ENCODE peak calls at places on chromosome 21, in seven cellular contexts. C is kidney; Y is cardiac muscle cell; D is CD8-positive, alpha-beta memory T cell; M is mesenchymal stem cell; J is CD8-positive, alpha-beta T cell; P is breast epithelium. Z is an unnamed sample.

GRCh38 chr21:37869661-37870060 is 46.6 kb downstream of the KCNJ6 start:
- DNase-seq in P (no peak), M (no peak), Y (no peak), C (no peak), J (no peak), D (no peak), Z (no peak)

GRCh38 chr21:16473965-16474364 is 744.2 kb downstream of the USP25 start:
- DNase-seq in Y (peak; percentile 40), C (peak; percentile 19), P (no peak), J (no peak), D (no peak), M (no peak), Z (no peak)

GRCh38 chr21:38788275-38788911 is 17.3 kb upstream of the ETS2 start:
- DNase-seq in J (no peak), P (no peak), M (no peak), C (no peak), D (no peak), Y (peak; percentile 37), Z (no peak)

GRCh38 chr21:34073749-34074282 is 438 bp downstream of the MRPS6 start:
- DNase-seq in M (no peak), P (no peak), D (no peak), C (peak; percentile 77), J (peak; percentile 56), Y (no peak), Z (peak; percentile 62)

GRCh38 chr21:33644383-33645074 is 2.2 kb downstream of the ITSN1 start:
- DNase-seq in Y (peak; percentile 90), C (no peak), M (peak; percentile 53), D (no peak), P (no peak), J (no peak), Z (no peak)

GRCh38 chr21:38494254-38494648 is 4.0 kb downstream of the ERG start:
- DNase-seq in C (no peak), J (no peak), D (no peak), P (no peak), Y (no peak), M (no peak), Z (no peak)

GRCh38 chr21:35585878-35586277 is 474.4 kb downstream of the SETD4 start:
- DNase-seq in M (no peak), J (no peak), P (no peak), C (no peak), D (no peak), Y (no peak), Z (no peak)

GRCh38 chr21:39107739-39108138 is 75.5 kb downstream of the PSMG1 start:
- DNase-seq in D (no peak), J (no peak), M (no peak), P (no peak), C (no peak), Y (no peak), Z (peak; percentile 11)

GRCh38 chr21:23725576-23725975 is 1881.7 kb downstream of the MRPL39 start:
- DNase-seq in C (no peak), Y (no peak), M (no peak), D (no peak), P (no peak), J (no peak), Z (no peak)

GRCh38 chr21:37582613-37583012 is 216.0 kb downstream of the DYRK1A start:
- DNase-seq in P (no peak), M (peak; percentile 75), D (no peak), Y (peak; percentile 84), C (no peak), J (no peak), Z (peak; percentile 19)

GRCh38 chr21:28856588-28857250 is 136.0 kb downstream of the LTN1 start:
- DNase-seq in C (no peak), M (no peak), Y (peak; percentile 5), D (no peak), P (no peak), J (no peak), Z (no peak)

GRCh38 chr21:17693801-17694200 is 81.1 kb upstream of the BTG3 start:
- DNase-seq in C (no peak), M (no peak), D (no peak), J (no peak), P (no peak), Y (no peak), Z (no peak)
- H3K27ac ChIP-seq in C (no peak overlapping the region), M (no peak overlapping the region), D (no peak overlapping the region), J (no peak overlapping the region), P (no peak overlapping the region), Y (no peak overlapping the region), Z (no peak overlapping the region)

GRCh38 chr21:30227633-30228404 is 11.9 kb upstream of the CLDN8 start:
- DNase-seq in P (no peak), M (peak; percentile 91), J (no peak), C (no peak), D (no peak), Y (peak; percentile 98), Z (no peak)
- H3K4me3 ChIP-seq in P (no peak overlapping the region), M (no peak overlapping the region), J (no peak overlapping the region), C (peak overlapping the region; percentile 14), D (no peak overlapping the region), Y (no peak overlapping the region), Z (no peak overlapping the region)

GRCh38 chr21:46598563-46599250 is 6.2 kb downstream of the S100B start:
- DNase-seq in Y (no peak), C (peak; percentile 70), P (no peak), J (no peak), D (no peak), M (no peak), Z (no peak)

GRCh38 chr21:46597896-46598343 is 7.0 kb downstream of the S100B start:
- DNase-seq in J (no peak), Y (no peak), M (no peak), D (no peak), P (no peak), C (no peak), Z (no peak)

GRCh38 chr21:46594276-46594675 is 10.6 kb downstream of the S100B start:
- DNase-seq in J (no peak), Y (no peak), D (no peak), M (no peak), P (no peak), C (no peak), Z (no peak)

GRCh38 chr21:46597031-46597430 is 7.9 kb downstream of the S100B start:
- DNase-seq in C (no peak), D (no peak), M (no peak), P (no peak), J (no peak), Y (no peak), Z (no peak)

GRCh38 chr21:46596201-46596600 is 8.7 kb downstream of the S100B start:
- DNase-seq in P (no peak), C (no peak), Y (no peak), D (no peak), J (no peak), M (no peak), Z (no peak)
- H3K27ac ChIP-seq in P (no peak overlapping the region), C (no peak overlapping the region), Y (no peak overlapping the region), D (no peak overlapping the region), J (no peak overlapping the region), M (no peak overlapping the region), Z (peak overlapping the region; percentile 19)

DNA sequence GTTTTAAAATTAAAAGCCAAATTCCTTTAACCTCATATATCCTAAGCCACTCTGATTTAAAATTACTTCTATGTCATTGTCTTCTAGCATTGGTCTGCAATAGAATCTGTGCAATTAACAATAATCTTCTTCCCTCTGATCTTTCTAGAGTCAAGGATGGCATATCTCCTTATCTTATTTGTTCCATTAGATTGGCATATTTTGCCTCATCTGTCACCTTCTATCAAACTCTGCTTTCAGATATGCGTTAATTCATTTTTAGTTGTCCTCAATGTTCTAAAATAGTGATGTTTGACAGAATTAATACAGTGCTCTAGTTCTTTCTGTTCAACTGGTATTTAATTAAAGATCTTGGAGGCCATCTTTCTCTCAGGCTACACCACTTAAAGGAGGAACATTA is 3.1 kb downstream of the NRIP1 start:
- DNase-seq in C (no peak), P (no peak), Y (no peak), J (no peak), D (no peak), M (no peak), Z (no peak)
- H3K4me3 ChIP-seq in C (no peak overlapping the region), P (no peak overlapping the region), Y (no peak overlapping the region), J (no peak overlapping the region), D (no peak overlapping the region), M (no peak overlapping the region), Z (no peak overlapping the region)

GRCh38 chr21:44618909-44619308 is 7.0 kb downstream of the KRTAP10-8 start:
- DNase-seq in M (no peak), D (peak; percentile 74), P (no peak), C (no peak), Y (no peak), J (peak; percentile 61), Z (no peak)
- H3K27ac ChIP-seq in M (no peak overlapping the region), D (peak overlapping the region; percentile 57), P (no peak overlapping the region), C (no peak overlapping the region), Y (no peak overlapping the region), J (peak overlapping the region; percentile 33), Z (no peak overlapping the region)

DNA sequence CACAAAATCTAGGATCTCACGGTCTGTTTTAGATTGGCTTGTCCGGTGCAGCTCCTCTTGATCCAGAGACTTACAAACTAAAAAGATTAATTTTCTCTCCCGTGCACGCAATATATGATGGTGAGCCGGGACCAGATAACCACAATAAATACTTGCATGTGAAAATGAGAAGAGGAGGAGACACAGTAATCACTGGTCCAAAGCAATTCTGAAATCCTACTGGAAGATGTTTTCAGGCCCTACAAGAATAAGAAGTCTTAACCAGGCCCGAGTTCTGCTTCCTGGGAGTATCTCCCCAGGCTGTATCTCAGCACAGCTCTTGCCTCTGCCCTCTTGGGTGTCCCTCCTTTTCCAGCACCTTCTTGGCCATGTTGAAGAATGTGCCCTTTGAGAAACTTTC is 1.0 kb upstream of the WDR4 start:
- DNase-seq in P (no peak), C (no peak), J (no peak), D (no peak), Y (no peak), M (no peak), Z (no peak)
- H3K4me3 ChIP-seq in P (peak overlapping the region; percentile 90), C (peak overlapping the region; percentile 79), J (peak overlapping the region; percentile 65), D (peak overlapping the region; percentile 93), Y (peak overlapping the region; percentile 78), M (no peak overlapping the region), Z (peak overlapping the region; percentile 95)

DNA sequence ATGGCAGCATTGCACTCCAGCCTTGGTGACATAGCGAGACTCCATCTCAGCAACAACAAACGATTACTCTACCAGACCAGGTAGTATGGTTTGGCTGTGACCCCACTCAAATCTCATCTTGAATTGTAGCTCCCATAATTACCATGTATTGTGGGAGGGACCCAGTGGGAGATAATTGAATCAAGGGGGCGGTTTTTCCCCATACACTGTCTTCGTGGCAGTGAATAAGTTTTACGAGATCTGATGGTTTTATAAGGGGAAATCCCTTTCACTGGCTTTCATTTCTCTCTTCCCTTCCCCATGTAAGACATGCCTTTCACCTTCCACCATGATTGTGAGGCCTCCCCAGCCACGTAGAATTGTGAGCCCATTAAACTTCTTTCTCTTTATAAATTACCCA is 66.0 kb downstream of the BACE2 start:
- DNase-seq in J (no peak), C (no peak), P (no peak), Y (no peak), M (no peak), D (no peak), Z (no peak)
- H3K27ac ChIP-seq in J (no peak overlapping the region), C (peak overlapping the region; percentile 41), P (no peak overlapping the region), Y (no peak overlapping the region), M (no peak overlapping the region), D (no peak overlapping the region), Z (no peak overlapping the region)

Z was measured in dorsolateral prefrontal cortex.